ENCODE peak calls at places on chromosomes 1 and 21, in six cellular contexts. One of them, this sample, is unnamed.
A peak's percentile ranks its signal among the peaks of the same experiment; 100 is the strongest.

GRCh38 chr21:34530264-34530663 is 18.3 kb upstream of the KCNE1 start:
- DNase-seq in NCI-H1417 treated with DMSO at 0.1 percent for 48 hours: no peak
- DNase-seq in CD8-positive, alpha-beta memory T cell: no peak
- DNase-seq in left colon: no peak
- DNase-seq in EL: peak; percentile 87
- DNase-seq in nucleus accumbens: no peak
- DNase-seq in this sample: peak; percentile 63

GRCh38 chr1:32725595-32725942 is 23.0 kb upstream of the SYNC start:
- DNase-seq in NCI-H1417 treated with DMSO at 0.1 percent for 48 hours: no peak
- DNase-seq in CD8-positive, alpha-beta memory T cell: no peak
- DNase-seq in left colon: no peak
- DNase-seq in EL: no peak
- DNase-seq in nucleus accumbens: no peak
- DNase-seq in this sample: no peak

GRCh38 chr1:11198257-11198656 is 9.1 kb downstream of the ANGPTL7 start:
- DNase-seq in NCI-H1417 treated with DMSO at 0.1 percent for 48 hours: no peak
- DNase-seq in CD8-positive, alpha-beta memory T cell: no peak
- DNase-seq in left colon: no peak
- DNase-seq in EL: no peak
- DNase-seq in nucleus accumbens: no peak
- DNase-seq in this sample: no peak

GRCh38 chr1:180503274-180503862 is 991 bp upstream of the ACBD6 start:
- DNase-seq in NCI-H1417 treated with DMSO at 0.1 percent for 48 hours: no peak
- DNase-seq in CD8-positive, alpha-beta memory T cell: no peak
- DNase-seq in left colon: peak; percentile 35
- DNase-seq in EL: peak; percentile 34
- DNase-seq in nucleus accumbens: no peak
- DNase-seq in this sample: no peak

GRCh38 chr1:49297783-49298182 is 521.1 kb upstream of the BEND5 start:
- DNase-seq in NCI-H1417 treated with DMSO at 0.1 percent for 48 hours: no peak
- DNase-seq in CD8-positive, alpha-beta memory T cell: no peak
- DNase-seq in left colon: no peak
- DNase-seq in EL: no peak
- DNase-seq in nucleus accumbens: no peak
- DNase-seq in this sample: no peak

GRCh38 chr1:208208132-208208487 is 36.1 kb downstream of the PLXNA2 start:
- DNase-seq in NCI-H1417 treated with DMSO at 0.1 percent for 48 hours: no peak
- DNase-seq in CD8-positive, alpha-beta memory T cell: no peak
- DNase-seq in left colon: no peak
- DNase-seq in EL: no peak
- DNase-seq in nucleus accumbens: no peak
- DNase-seq in this sample: no peak

GRCh38 chr21:33198346-33199135 is 31.2 kb upstream of the IFNAR2 start:
- DNase-seq in NCI-H1417 treated with DMSO at 0.1 percent for 48 hours: no peak
- DNase-seq in CD8-positive, alpha-beta memory T cell: no peak
- DNase-seq in left colon: peak; percentile 44
- DNase-seq in EL: no peak
- DNase-seq in nucleus accumbens: peak; percentile 35
- DNase-seq in this sample: no peak

GRCh38 chr1:198162091-198162767 is 5.4 kb downstream of the NEK7 start:
- DNase-seq in NCI-H1417 treated with DMSO at 0.1 percent for 48 hours: no peak
- DNase-seq in CD8-positive, alpha-beta memory T cell: no peak
- DNase-seq in left colon: peak; percentile 59
- DNase-seq in EL: no peak
- DNase-seq in nucleus accumbens: no peak
- DNase-seq in this sample: no peak

GRCh38 chr21:34857122-34857713 is 188.4 kb downstream of the CLIC6 start:
- DNase-seq in NCI-H1417 treated with DMSO at 0.1 percent for 48 hours: no peak
- DNase-seq in CD8-positive, alpha-beta memory T cell: no peak
- DNase-seq in left colon: no peak
- DNase-seq in EL: no peak
- DNase-seq in nucleus accumbens: no peak
- DNase-seq in this sample: no peak

GRCh38 chr1:178189814-178190213 is 95.9 kb downstream of the RASAL2 start:
- DNase-seq in NCI-H1417 treated with DMSO at 0.1 percent for 48 hours: no peak
- DNase-seq in CD8-positive, alpha-beta memory T cell: no peak
- DNase-seq in left colon: no peak
- DNase-seq in EL: peak; percentile 44
- DNase-seq in nucleus accumbens: no peak
- DNase-seq in this sample: no peak

GRCh38 chr1:229621663-229622062 is 4.3 kb downstream of the TAF5L start:
- DNase-seq in NCI-H1417 treated with DMSO at 0.1 percent for 48 hours: no peak
- DNase-seq in CD8-positive, alpha-beta memory T cell: no peak
- DNase-seq in left colon: no peak
- DNase-seq in EL: peak; percentile 27
- DNase-seq in nucleus accumbens: no peak
- DNase-seq in this sample: peak; percentile 28

GRCh38 chr1:198943484-198943883 is 304.6 kb downstream of the PTPRC start:
- DNase-seq in NCI-H1417 treated with DMSO at 0.1 percent for 48 hours: no peak
- DNase-seq in CD8-positive, alpha-beta memory T cell: no peak
- DNase-seq in left colon: no peak
- DNase-seq in EL: no peak
- DNase-seq in nucleus accumbens: no peak
- DNase-seq in this sample: no peak

GRCh38 chr21:36454079-36454478 is 25.8 kb downstream of the CLDN14 start:
- DNase-seq in NCI-H1417 treated with DMSO at 0.1 percent for 48 hours: peak; percentile 64
- DNase-seq in CD8-positive, alpha-beta memory T cell: no peak
- DNase-seq in left colon: no peak
- DNase-seq in EL: no peak
- DNase-seq in nucleus accumbens: no peak
- DNase-seq in this sample: no peak

GRCh38 chr1:58067082-58067481 is 479.4 kb downstream of the OMA1 start:
- DNase-seq in NCI-H1417 treated with DMSO at 0.1 percent for 48 hours: no peak
- DNase-seq in CD8-positive, alpha-beta memory T cell: no peak
- DNase-seq in left colon: no peak
- DNase-seq in EL: no peak
- DNase-seq in nucleus accumbens: no peak
- DNase-seq in this sample: no peak

GRCh38 chr1:62142550-62142949 is 52.1 kb upstream of the L1TD1 start:
- DNase-seq in NCI-H1417 treated with DMSO at 0.1 percent for 48 hours: no peak
- DNase-seq in CD8-positive, alpha-beta memory T cell: no peak
- DNase-seq in left colon: no peak
- DNase-seq in EL: peak; percentile 42
- DNase-seq in nucleus accumbens: no peak
- DNase-seq in this sample: peak; percentile 37

GRCh38 chr21:41358193-41359166 is 3.3 kb upstream of the MX2 start:
- DNase-seq in NCI-H1417 treated with DMSO at 0.1 percent for 48 hours: no peak
- DNase-seq in CD8-positive, alpha-beta memory T cell: no peak
- DNase-seq in left colon: no peak
- DNase-seq in EL: no peak
- DNase-seq in nucleus accumbens: no peak
- DNase-seq in this sample: no peak

GRCh38 chr1:64093941-64094340 is 109.5 kb upstream of the UBE2U start:
- DNase-seq in NCI-H1417 treated with DMSO at 0.1 percent for 48 hours: no peak
- DNase-seq in CD8-positive, alpha-beta memory T cell: no peak
- DNase-seq in left colon: no peak
- DNase-seq in EL: no peak
- DNase-seq in nucleus accumbens: no peak
- DNase-seq in this sample: peak; percentile 69

GRCh38 chr1:17874231-17874630 is 119.1 kb downstream of the ACTL8 start:
- DNase-seq in NCI-H1417 treated with DMSO at 0.1 percent for 48 hours: no peak
- DNase-seq in CD8-positive, alpha-beta memory T cell: no peak
- DNase-seq in left colon: no peak
- DNase-seq in EL: peak; percentile 97
- DNase-seq in nucleus accumbens: no peak
- DNase-seq in this sample: peak; percentile 70

This sample was measured in adipocyte.